ENCODE peak calls at places on chromosomes 11 and 22, in nine cellular contexts. One of them, this sample, is unnamed.

GRCh38 chr11:27907534-27907933 is 200.4 kb downstream of the KIF18A start:
- DNase-seq in HT-29: no peak
- DNase-seq in posterior vena cava: no peak
- DNase-seq in NCI-H1105 treated with DMSO at 0.1 percent for 48 hours: no peak
- DNase-seq in GM12891: no peak
- DNase-seq in BJ: no peak
- DNase-seq in IMR-90: peak; percentile 35
- DNase-seq in colonic mucosa: no peak
- DNase-seq in omental fat pad: no peak
- DNase-seq in this sample: no peak

GRCh38 chr11:33478111-33478573 is 221.0 kb downstream of the HIPK3 start:
- DNase-seq in HT-29: no peak
- DNase-seq in colonic mucosa: no peak
- DNase-seq in GM12891: no peak
- DNase-seq in BJ: no peak
- DNase-seq in IMR-90: no peak
- DNase-seq in omental fat pad: no peak
- DNase-seq in NCI-H1105 treated with DMSO at 0.1 percent for 48 hours: no peak
- DNase-seq in posterior vena cava: no peak
- DNase-seq in this sample: peak; percentile 50

GRCh38 chr11:81644239-81644840 is 1089.3 kb downstream of the FAM181B start:
- DNase-seq in omental fat pad: no peak
- DNase-seq in IMR-90: peak; percentile 23
- DNase-seq in BJ: no peak
- DNase-seq in HT-29: peak; percentile 80
- DNase-seq in GM12891: peak; percentile 2
- DNase-seq in NCI-H1105 treated with DMSO at 0.1 percent for 48 hours: peak; percentile 98
- DNase-seq in colonic mucosa: no peak
- DNase-seq in posterior vena cava: no peak
- DNase-seq in this sample: peak; percentile 68

GRCh38 chr11:105071060-105071732 is 26.1 kb upstream of the CARD16 start:
- DNase-seq in omental fat pad: no peak
- DNase-seq in HT-29: no peak
- DNase-seq in NCI-H1105 treated with DMSO at 0.1 percent for 48 hours: no peak
- DNase-seq in GM12891: no peak
- DNase-seq in colonic mucosa: no peak
- DNase-seq in BJ: no peak
- DNase-seq in IMR-90: no peak
- DNase-seq in posterior vena cava: no peak
- DNase-seq in this sample: no peak

GRCh38 chr11:44339530-44339883 is 29.6 kb upstream of the ALX4 start:
- DNase-seq in HT-29: no peak
- DNase-seq in IMR-90: no peak
- DNase-seq in NCI-H1105 treated with DMSO at 0.1 percent for 48 hours: no peak
- DNase-seq in colonic mucosa: no peak
- DNase-seq in omental fat pad: no peak
- DNase-seq in GM12891: no peak
- DNase-seq in posterior vena cava: peak; percentile 29
- DNase-seq in BJ: no peak
- DNase-seq in this sample: no peak

GRCh38 chr11:61349916-61350315 is 11.8 kb downstream of the CYB561A3 start:
- DNase-seq in omental fat pad: no peak
- DNase-seq in BJ: no peak
- DNase-seq in posterior vena cava: peak; percentile 54
- DNase-seq in colonic mucosa: no peak
- DNase-seq in IMR-90: no peak
- DNase-seq in NCI-H1105 treated with DMSO at 0.1 percent for 48 hours: no peak
- DNase-seq in HT-29: no peak
- DNase-seq in GM12891: no peak
- DNase-seq in this sample: no peak

GRCh38 chr11:12962306-12962705 is 46.8 kb upstream of the RASSF10 start:
- DNase-seq in NCI-H1105 treated with DMSO at 0.1 percent for 48 hours: no peak
- DNase-seq in HT-29: no peak
- DNase-seq in BJ: no peak
- DNase-seq in omental fat pad: no peak
- DNase-seq in colonic mucosa: no peak
- DNase-seq in GM12891: no peak
- DNase-seq in IMR-90: no peak
- DNase-seq in posterior vena cava: no peak
- DNase-seq in this sample: no peak

GRCh38 chr11:129333873-129334272 is 41.8 kb upstream of the BARX2 start:
- DNase-seq in NCI-H1105 treated with DMSO at 0.1 percent for 48 hours: peak; percentile 24
- DNase-seq in BJ: no peak
- DNase-seq in posterior vena cava: no peak
- DNase-seq in omental fat pad: no peak
- DNase-seq in HT-29: no peak
- DNase-seq in GM12891: no peak
- DNase-seq in IMR-90: no peak
- DNase-seq in colonic mucosa: no peak
- DNase-seq in this sample: no peak

GRCh38 chr22:21939392-21940319 is 13.0 kb downstream of the PPM1F start:
- DNase-seq in NCI-H1105 treated with DMSO at 0.1 percent for 48 hours: no peak
- DNase-seq in GM12891: no peak
- DNase-seq in IMR-90: no peak
- DNase-seq in omental fat pad: no peak
- DNase-seq in HT-29: no peak
- DNase-seq in BJ: no peak
- DNase-seq in posterior vena cava: no peak
- DNase-seq in colonic mucosa: no peak
- DNase-seq in this sample: no peak

GRCh38 chr11:65798882-65799281 is 12.0 kb downstream of the OVOL1 start:
- DNase-seq in BJ: no peak
- DNase-seq in HT-29: no peak
- DNase-seq in IMR-90: no peak
- DNase-seq in posterior vena cava: no peak
- DNase-seq in colonic mucosa: no peak
- DNase-seq in GM12891: no peak
- DNase-seq in NCI-H1105 treated with DMSO at 0.1 percent for 48 hours: no peak
- DNase-seq in omental fat pad: no peak
- DNase-seq in this sample: no peak

GRCh38 chr22:50488886-50489285 is 2.2 kb downstream of the MIOX start:
- DNase-seq in HT-29: no peak
- DNase-seq in BJ: no peak
- DNase-seq in omental fat pad: no peak
- DNase-seq in GM12891: no peak
- DNase-seq in IMR-90: no peak
- DNase-seq in posterior vena cava: no peak
- DNase-seq in NCI-H1105 treated with DMSO at 0.1 percent for 48 hours: no peak
- DNase-seq in colonic mucosa: no peak
- DNase-seq in this sample: no peak

GRCh38 chr11:12599408-12600143 is 74.6 kb upstream of the TEAD1 start:
- DNase-seq in IMR-90: no peak
- DNase-seq in posterior vena cava: peak; percentile 88
- DNase-seq in HT-29: peak; percentile 64
- DNase-seq in GM12891: peak; percentile 32
- DNase-seq in omental fat pad: no peak
- DNase-seq in NCI-H1105 treated with DMSO at 0.1 percent for 48 hours: no peak
- DNase-seq in BJ: no peak
- DNase-seq in colonic mucosa: peak; percentile 65
- DNase-seq in this sample: peak; percentile 82

GRCh38 chr11:35006389-35007128 is 90.1 kb downstream of the PDHX start:
- DNase-seq in IMR-90: peak; percentile 37
- DNase-seq in colonic mucosa: no peak
- DNase-seq in BJ: no peak
- DNase-seq in HT-29: no peak
- DNase-seq in omental fat pad: no peak
- DNase-seq in GM12891: no peak
- DNase-seq in posterior vena cava: no peak
- DNase-seq in NCI-H1105 treated with DMSO at 0.1 percent for 48 hours: no peak
- DNase-seq in this sample: no peak

GRCh38 chr22:50112151-50113118 is 22.6 kb downstream of the MOV10L1 start:
- DNase-seq in colonic mucosa: no peak
- DNase-seq in GM12891: no peak
- DNase-seq in IMR-90: peak; percentile 86
- DNase-seq in BJ: no peak
- DNase-seq in posterior vena cava: peak; percentile 74
- DNase-seq in NCI-H1105 treated with DMSO at 0.1 percent for 48 hours: no peak
- DNase-seq in omental fat pad: no peak
- DNase-seq in HT-29: no peak
- DNase-seq in this sample: peak; percentile 32

GRCh38 chr11:62627718-62628117 is 5.9 kb upstream of the B3GAT3 start:
- DNase-seq in IMR-90: no peak
- DNase-seq in BJ: no peak
- DNase-seq in GM12891: no peak
- DNase-seq in posterior vena cava: no peak
- DNase-seq in NCI-H1105 treated with DMSO at 0.1 percent for 48 hours: no peak
- DNase-seq in omental fat pad: no peak
- DNase-seq in HT-29: peak; percentile 32
- DNase-seq in colonic mucosa: no peak
- DNase-seq in this sample: no peak

GRCh38 chr11:1565173-1565903 is 6.7 kb downstream of the DUSP8 start:
- DNase-seq in omental fat pad: no peak
- DNase-seq in posterior vena cava: no peak
- DNase-seq in NCI-H1105 treated with DMSO at 0.1 percent for 48 hours: no peak
- DNase-seq in HT-29: no peak
- DNase-seq in BJ: no peak
- DNase-seq in GM12891: no peak
- DNase-seq in IMR-90: no peak
- DNase-seq in colonic mucosa: no peak
- DNase-seq in this sample: no peak

GRCh38 chr22:32205974-32206773 is 1.3 kb upstream of the RFPL2 start:
- DNase-seq in HT-29: no peak
- DNase-seq in omental fat pad: no peak
- DNase-seq in IMR-90: no peak
- DNase-seq in posterior vena cava: no peak
- DNase-seq in NCI-H1105 treated with DMSO at 0.1 percent for 48 hours: no peak
- DNase-seq in colonic mucosa: no peak
- DNase-seq in BJ: no peak
- DNase-seq in GM12891: no peak
- DNase-seq in this sample: no peak

GRCh38 chr22:37696657-37697539 is at the start of gene TRIOBP:
- DNase-seq in BJ: peak; percentile 71
- DNase-seq in GM12891: peak; percentile 84
- DNase-seq in HT-29: peak; percentile 84
- DNase-seq in posterior vena cava: peak; percentile 97
- DNase-seq in colonic mucosa: peak; percentile 97
- DNase-seq in omental fat pad: peak; percentile 91
- DNase-seq in IMR-90: peak; percentile 91
- DNase-seq in NCI-H1105 treated with DMSO at 0.1 percent for 48 hours: no peak
- DNase-seq in this sample: peak; percentile 95

This sample was measured in SHP77.